ENCODE peak calls at places on chromosomes 5 and 9, in seven cellular contexts. B is skeletal muscle cell; W is AG20443; D is CD4-positive, alpha-beta T cell; O is smooth muscle cell of the brain vasculature; G is germinal center; U is A673. Y is an unnamed sample.

GRCh38 chr5:59786271-59786805 is 107.2 kb downstream of the PDE4D start:
- DNase-seq in B (peak), W (peak), D (no peak), O (no peak), G (no peak), U (no peak), Y (no peak)

GRCh38 chr5:98721231-98721928 is 52.1 kb upstream of the RGMB start:
- DNase-seq in B (no peak), W (peak), D (no peak), O (no peak), G (no peak), U (no peak), Y (peak)

GRCh38 chr5:127839496-127840197 is 136.5 kb downstream of the CCDC192 start:
- DNase-seq in B (no peak), W (no peak), D (no peak), O (no peak), G (no peak), U (no peak), Y (no peak)

GRCh38 chr5:73540192-73540591 is 25.2 kb downstream of the ANKRA2 start:
- DNase-seq in B (peak), W (peak), D (no peak), O (no peak), G (no peak), U (no peak), Y (no peak)

GRCh38 chr5:179239256-179240135 is 105.8 kb downstream of the ADAMTS2 start:
- DNase-seq in B (no peak), W (no peak), D (no peak), O (no peak), G (no peak), U (no peak), Y (no peak)

GRCh38 chr5:162209005-162209605 is 141.5 kb downstream of the GABRG2 start:
- DNase-seq in B (no peak), W (no peak), D (no peak), O (no peak), G (no peak), U (peak), Y (no peak)

GRCh38 chr9:111294691-111295451 is 35.2 kb downstream of the OR2K2 start:
- DNase-seq in B (no peak), W (no peak), D (no peak), O (no peak), G (no peak), U (no peak), Y (no peak)

GRCh38 chr5:14469485-14470377 is 111.9 kb upstream of the OTULINL start:
- DNase-seq in B (no peak), W (no peak), D (no peak), O (no peak), G (no peak), U (no peak), Y (no peak)

GRCh38 chr9:36716496-36716895 is 143.8 kb downstream of the MELK start:
- DNase-seq in B (no peak), W (no peak), D (no peak), O (no peak), G (no peak), U (no peak), Y (no peak)

GRCh38 chr9:121708768-121709488 is 57.5 kb downstream of the DAB2IP start:
- DNase-seq in B (no peak), W (peak), D (no peak), O (no peak), G (no peak), U (no peak), Y (peak)

GRCh38 chr9:89978185-89978584 is 373.4 kb downstream of the GADD45G start:
- DNase-seq in B (no peak), W (peak), D (no peak), O (no peak), G (no peak), U (peak), Y (peak)

GRCh38 chr5:140342896-140343295 is 3.5 kb downstream of the HBEGF start:
- DNase-seq in B (no peak), W (no peak), D (no peak), O (no peak), G (no peak), U (no peak), Y (no peak)